ENCODE peak calls at places on chromosomes 1 and 21, in nine cellular contexts. One of them, this sample, is unnamed.

GRCh38 chr1:183330335-183330734 is 87.8 kb downstream of the NMNAT2 start:
- DNase-seq in AG04449: no peak
- DNase-seq in MM.1S: no peak
- DNase-seq in heart right ventricle: no peak
- DNase-seq in AG04450: no peak
- DNase-seq in tibial nerve: no peak
- DNase-seq in cardiac muscle cell: no peak
- DNase-seq in fibroblast of mammary gland: no peak
- DNase-seq in hepatocyte: no peak
- DNase-seq in this sample: no peak

GRCh38 chr1:55781003-55781402 is 565.8 kb upstream of the USP24 start:
- DNase-seq in AG04449: no peak
- DNase-seq in MM.1S: no peak
- DNase-seq in heart right ventricle: no peak
- DNase-seq in AG04450: no peak
- DNase-seq in tibial nerve: no peak
- DNase-seq in cardiac muscle cell: no peak
- DNase-seq in fibroblast of mammary gland: no peak
- DNase-seq in hepatocyte: no peak
- DNase-seq in this sample: no peak

GRCh38 chr21:18041012-18041411 is 203.6 kb upstream of the CHODL start:
- DNase-seq in AG04449: no peak
- DNase-seq in MM.1S: peak
- DNase-seq in heart right ventricle: no peak
- DNase-seq in AG04450: no peak
- DNase-seq in tibial nerve: peak
- DNase-seq in cardiac muscle cell: peak
- DNase-seq in fibroblast of mammary gland: peak
- DNase-seq in hepatocyte: peak
- DNase-seq in this sample: no peak

GRCh38 chr1:41804176-41804575 is 114.5 kb downstream of the HIVEP3 start:
- DNase-seq in AG04449: no peak
- DNase-seq in MM.1S: peak
- DNase-seq in heart right ventricle: no peak
- DNase-seq in AG04450: no peak
- DNase-seq in tibial nerve: no peak
- DNase-seq in cardiac muscle cell: no peak
- DNase-seq in fibroblast of mammary gland: no peak
- DNase-seq in hepatocyte: no peak
- DNase-seq in this sample: no peak

GRCh38 chr1:154353460-154353904 is 28.2 kb downstream of the ATP8B2 start:
- DNase-seq in AG04449: no peak
- DNase-seq in MM.1S: peak
- DNase-seq in heart right ventricle: no peak
- DNase-seq in AG04450: no peak
- DNase-seq in tibial nerve: peak
- DNase-seq in cardiac muscle cell: peak
- DNase-seq in fibroblast of mammary gland: peak
- DNase-seq in hepatocyte: peak
- DNase-seq in this sample: peak

GRCh38 chr1:206572835-206573771 is 39.2 kb downstream of the EIF2D start:
- DNase-seq in AG04449: no peak
- DNase-seq in MM.1S: no peak
- DNase-seq in heart right ventricle: no peak
- DNase-seq in AG04450: no peak
- DNase-seq in tibial nerve: no peak
- DNase-seq in cardiac muscle cell: no peak
- DNase-seq in fibroblast of mammary gland: no peak
- DNase-seq in hepatocyte: no peak
- DNase-seq in this sample: no peak

GRCh38 chr1:37028981-37029617 is 5.2 kb downstream of the GRIK3 start:
- DNase-seq in AG04449: no peak
- DNase-seq in MM.1S: no peak
- DNase-seq in heart right ventricle: no peak
- DNase-seq in AG04450: no peak
- DNase-seq in tibial nerve: no peak
- DNase-seq in cardiac muscle cell: no peak
- DNase-seq in fibroblast of mammary gland: no peak
- DNase-seq in hepatocyte: no peak
- DNase-seq in this sample: no peak

GRCh38 chr1:35488346-35488745 is 68.9 kb downstream of the KIAA0319L start:
- DNase-seq in AG04449: no peak
- DNase-seq in MM.1S: no peak
- DNase-seq in heart right ventricle: no peak
- DNase-seq in AG04450: no peak
- DNase-seq in tibial nerve: no peak
- DNase-seq in cardiac muscle cell: no peak
- DNase-seq in fibroblast of mammary gland: no peak
- DNase-seq in hepatocyte: no peak
- DNase-seq in this sample: no peak

GRCh38 chr1:170680428-170680827 is 16.5 kb downstream of the PRRX1 start:
- DNase-seq in AG04449: peak
- DNase-seq in MM.1S: no peak
- DNase-seq in heart right ventricle: no peak
- DNase-seq in AG04450: peak
- DNase-seq in tibial nerve: no peak
- DNase-seq in cardiac muscle cell: no peak
- DNase-seq in fibroblast of mammary gland: peak
- DNase-seq in hepatocyte: no peak
- DNase-seq in this sample: peak

GRCh38 chr1:229024528-229025119 is 246.3 kb upstream of the RAB4A start:
- DNase-seq in AG04449: peak
- DNase-seq in MM.1S: no peak
- DNase-seq in heart right ventricle: no peak
- DNase-seq in AG04450: peak
- DNase-seq in tibial nerve: peak
- DNase-seq in cardiac muscle cell: no peak
- DNase-seq in fibroblast of mammary gland: peak
- DNase-seq in hepatocyte: peak
- DNase-seq in this sample: peak

GRCh38 chr21:28587748-28588147 is 404.9 kb downstream of the LTN1 start:
- DNase-seq in AG04449: peak
- DNase-seq in MM.1S: no peak
- DNase-seq in heart right ventricle: no peak
- DNase-seq in AG04450: no peak
- DNase-seq in tibial nerve: no peak
- DNase-seq in cardiac muscle cell: no peak
- DNase-seq in fibroblast of mammary gland: peak
- DNase-seq in hepatocyte: no peak
- DNase-seq in this sample: peak

GRCh38 chr1:100941580-100942216 is 45.8 kb downstream of the SLC30A7 start:
- DNase-seq in AG04449: no peak
- DNase-seq in MM.1S: no peak
- DNase-seq in heart right ventricle: no peak
- DNase-seq in AG04450: no peak
- DNase-seq in tibial nerve: no peak
- DNase-seq in cardiac muscle cell: no peak
- DNase-seq in fibroblast of mammary gland: no peak
- DNase-seq in hepatocyte: no peak
- DNase-seq in this sample: no peak

GRCh38 chr1:109112652-109113285 is 1.1 kb upstream of the ELAPOR1 start:
- DNase-seq in AG04449: no peak
- DNase-seq in MM.1S: peak
- DNase-seq in heart right ventricle: peak
- DNase-seq in AG04450: peak
- DNase-seq in tibial nerve: peak
- DNase-seq in cardiac muscle cell: peak
- DNase-seq in fibroblast of mammary gland: peak
- DNase-seq in hepatocyte: peak
- DNase-seq in this sample: peak
- H3K4me3 ChIP-seq in AG04449: peak
- H3K4me3 ChIP-seq in MM.1S: peak
- H3K4me3 ChIP-seq in heart right ventricle: peak
- H3K4me3 ChIP-seq in AG04450: peak
- H3K4me3 ChIP-seq in tibial nerve: peak
- H3K4me3 ChIP-seq in cardiac muscle cell: no peak
- H3K4me3 ChIP-seq in fibroblast of mammary gland: peak
- H3K4me3 ChIP-seq in hepatocyte: no peak
- H3K4me3 ChIP-seq in this sample: peak

GRCh38 chr1:6624712-6625578 is at the start of gene THAP3:
- DNase-seq in AG04449: no peak
- DNase-seq in MM.1S: peak
- DNase-seq in heart right ventricle: peak
- DNase-seq in AG04450: no peak
- DNase-seq in tibial nerve: peak
- DNase-seq in cardiac muscle cell: peak
- DNase-seq in fibroblast of mammary gland: peak
- DNase-seq in hepatocyte: peak
- DNase-seq in this sample: peak
- TF ChIP-seq CTCF in AG04449: no peak
- TF ChIP-seq CTCF in MM.1S: peak
- TF ChIP-seq CTCF in heart right ventricle: no peak
- TF ChIP-seq CTCF in AG04450: no peak
- TF ChIP-seq CTCF in tibial nerve: no peak
- TF ChIP-seq CTCF in cardiac muscle cell: no peak
- TF ChIP-seq CTCF in fibroblast of mammary gland: no peak
- TF ChIP-seq CTCF in hepatocyte: peak
- TF ChIP-seq CTCF in this sample: no peak

GRCh38 chr1:93615201-93616150 is 66.2 kb downstream of the BCAR3 start:
- DNase-seq in AG04449: no peak
- DNase-seq in MM.1S: no peak
- DNase-seq in heart right ventricle: no peak
- DNase-seq in AG04450: no peak
- DNase-seq in tibial nerve: no peak
- DNase-seq in cardiac muscle cell: no peak
- DNase-seq in fibroblast of mammary gland: peak
- DNase-seq in hepatocyte: peak
- DNase-seq in this sample: no peak

GRCh38 chr1:93611656-93612055 is 70.0 kb downstream of the BCAR3 start:
- DNase-seq in AG04449: no peak
- DNase-seq in MM.1S: no peak
- DNase-seq in heart right ventricle: no peak
- DNase-seq in AG04450: no peak
- DNase-seq in tibial nerve: no peak
- DNase-seq in cardiac muscle cell: no peak
- DNase-seq in fibroblast of mammary gland: no peak
- DNase-seq in hepatocyte: no peak
- DNase-seq in this sample: no peak

GRCh38 chr1:93613895-93614294 is 67.7 kb downstream of the BCAR3 start:
- DNase-seq in AG04449: no peak
- DNase-seq in MM.1S: no peak
- DNase-seq in heart right ventricle: peak
- DNase-seq in AG04450: no peak
- DNase-seq in tibial nerve: peak
- DNase-seq in cardiac muscle cell: peak
- DNase-seq in fibroblast of mammary gland: peak
- DNase-seq in hepatocyte: peak
- DNase-seq in this sample: no peak

GRCh38 chr1:93614550-93615200 is 67.0 kb downstream of the BCAR3 start:
- DNase-seq in AG04449: no peak
- DNase-seq in MM.1S: no peak
- DNase-seq in heart right ventricle: no peak
- DNase-seq in AG04450: no peak
- DNase-seq in tibial nerve: no peak
- DNase-seq in cardiac muscle cell: no peak
- DNase-seq in fibroblast of mammary gland: peak
- DNase-seq in hepatocyte: no peak
- DNase-seq in this sample: peak

GRCh38 chr1:93612510-93612909 is 69.1 kb downstream of the BCAR3 start:
- DNase-seq in AG04449: no peak
- DNase-seq in MM.1S: no peak
- DNase-seq in heart right ventricle: no peak
- DNase-seq in AG04450: no peak
- DNase-seq in tibial nerve: no peak
- DNase-seq in cardiac muscle cell: no peak
- DNase-seq in fibroblast of mammary gland: no peak
- DNase-seq in hepatocyte: no peak
- DNase-seq in this sample: no peak
- H3K4me3 ChIP-seq in AG04449: no peak
- H3K4me3 ChIP-seq in MM.1S: no peak
- H3K4me3 ChIP-seq in heart right ventricle: peak
- H3K4me3 ChIP-seq in AG04450: no peak
- H3K4me3 ChIP-seq in tibial nerve: peak
- H3K4me3 ChIP-seq in cardiac muscle cell: no peak
- H3K4me3 ChIP-seq in fibroblast of mammary gland: no peak
- H3K4me3 ChIP-seq in hepatocyte: no peak
- H3K4me3 ChIP-seq in this sample: no peak

DNA sequence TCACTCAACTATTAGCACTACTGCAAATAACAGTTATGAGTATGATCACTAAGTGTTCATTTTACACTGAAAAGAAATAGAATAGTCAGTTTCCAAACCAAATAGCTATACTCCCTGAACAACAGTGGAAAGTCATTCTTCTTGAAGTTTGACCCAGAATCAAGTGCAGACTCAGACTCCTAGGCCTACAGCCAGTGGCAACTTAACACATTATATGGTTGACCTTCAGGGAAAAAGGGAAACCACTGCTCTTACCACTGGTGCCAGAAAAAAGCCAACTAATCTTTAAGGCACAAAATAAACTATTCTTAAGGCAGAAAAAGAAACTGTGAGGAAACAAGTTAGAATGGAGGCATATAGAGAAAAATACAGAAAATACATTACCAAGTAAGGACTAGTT is 31.6 kb downstream of the WNT2B start:
- DNase-seq in AG04449: no peak
- DNase-seq in MM.1S: no peak
- DNase-seq in heart right ventricle: no peak
- DNase-seq in AG04450: no peak
- DNase-seq in tibial nerve: no peak
- DNase-seq in cardiac muscle cell: no peak
- DNase-seq in fibroblast of mammary gland: peak
- DNase-seq in hepatocyte: no peak
- DNase-seq in this sample: peak
- TF ChIP-seq CTCF in AG04449: no peak
- TF ChIP-seq CTCF in MM.1S: no peak
- TF ChIP-seq CTCF in heart right ventricle: no peak
- TF ChIP-seq CTCF in AG04450: no peak
- TF ChIP-seq CTCF in tibial nerve: no peak
- TF ChIP-seq CTCF in cardiac muscle cell: no peak
- TF ChIP-seq CTCF in fibroblast of mammary gland: no peak
- TF ChIP-seq CTCF in hepatocyte: no peak
- TF ChIP-seq CTCF in this sample: no peak